ENCODE peak calls at places on chromosomes 5 and 9, in five cellular contexts. Z, B, W, L and C are unnamed samples.

GRCh38 chr5:62130107-62130506 is 175.9 kb upstream of the KIF2A start:
- DNase-seq in Z (no peak), B (no peak), W (no peak), L (no peak), C (no peak)

GRCh38 chr5:63125862-63126261 is 547.2 kb downstream of the LRRC70 start:
- DNase-seq in Z (peak), B (no peak), W (no peak), L (no peak), C (no peak)

GRCh38 chr5:93675458-93676450 is 65.6 kb downstream of the POU5F2 start:
- DNase-seq in Z (no peak), B (no peak), W (no peak), L (no peak), C (no peak)

GRCh38 chr5:91486638-91487037 is 103.5 kb upstream of the ARRDC3 start:
- DNase-seq in Z (peak), B (no peak), W (no peak), L (no peak), C (no peak)

GRCh38 chr5:132965120-132965519 is 1.7 kb upstream of the AFF4 start:
- DNase-seq in Z (no peak), B (no peak), W (no peak), L (no peak), C (no peak)

GRCh38 chr9:93824386-93825294 is 130.5 kb downstream of the BARX1 start:
- DNase-seq in Z (no peak), B (no peak), W (no peak), L (no peak), C (no peak)

GRCh38 chr5:39494099-39494498 is 69.3 kb upstream of the DAB2 start:
- DNase-seq in Z (no peak), B (no peak), W (no peak), L (no peak), C (no peak)

GRCh38 chr9:35649431-35650340 is 1.0 kb downstream of the SIT1 start:
- DNase-seq in Z (no peak), B (no peak), W (no peak), L (no peak), C (no peak)

GRCh38 chr9:87250205-87250604 is 247.5 kb upstream of the DAPK1 start:
- DNase-seq in Z (no peak), B (no peak), W (no peak), L (no peak), C (peak)

GRCh38 chr5:149627070-149627469 is 45.8 kb downstream of the ARHGEF37 start:
- DNase-seq in Z (no peak), B (no peak), W (no peak), L (no peak), C (no peak)

GRCh38 chr5:17292434-17293015 is 75.1 kb downstream of the BASP1 start:
- DNase-seq in Z (no peak), B (no peak), W (no peak), L (no peak), C (no peak)

GRCh38 chr5:100644206-100644605 is 109.0 kb downstream of the FAM174A start:
- DNase-seq in Z (no peak), B (no peak), W (no peak), L (no peak), C (no peak)

GRCh38 chr5:39005566-39006232 is 68.5 kb downstream of the RICTOR start:
- DNase-seq in Z (peak), B (no peak), W (no peak), L (no peak), C (no peak)

GRCh38 chr9:37921546-37922300 is 17.8 kb upstream of the SLC25A51 start:
- DNase-seq in Z (no peak), B (no peak), W (no peak), L (no peak), C (no peak)

GRCh38 chr9:23162789-23163188 is 663.3 kb downstream of the ELAVL2 start:
- DNase-seq in Z (no peak), B (no peak), W (no peak), L (no peak), C (no peak)

GRCh38 chr9:16715404-16715803 is 155.1 kb downstream of the BNC2 start:
- DNase-seq in Z (no peak), B (no peak), W (no peak), L (no peak), C (no peak)

GRCh38 chr9:122179690-122180074 is 20.0 kb downstream of the MORN5 start:
- DNase-seq in Z (no peak), B (no peak), W (no peak), L (no peak), C (no peak)

DNA sequence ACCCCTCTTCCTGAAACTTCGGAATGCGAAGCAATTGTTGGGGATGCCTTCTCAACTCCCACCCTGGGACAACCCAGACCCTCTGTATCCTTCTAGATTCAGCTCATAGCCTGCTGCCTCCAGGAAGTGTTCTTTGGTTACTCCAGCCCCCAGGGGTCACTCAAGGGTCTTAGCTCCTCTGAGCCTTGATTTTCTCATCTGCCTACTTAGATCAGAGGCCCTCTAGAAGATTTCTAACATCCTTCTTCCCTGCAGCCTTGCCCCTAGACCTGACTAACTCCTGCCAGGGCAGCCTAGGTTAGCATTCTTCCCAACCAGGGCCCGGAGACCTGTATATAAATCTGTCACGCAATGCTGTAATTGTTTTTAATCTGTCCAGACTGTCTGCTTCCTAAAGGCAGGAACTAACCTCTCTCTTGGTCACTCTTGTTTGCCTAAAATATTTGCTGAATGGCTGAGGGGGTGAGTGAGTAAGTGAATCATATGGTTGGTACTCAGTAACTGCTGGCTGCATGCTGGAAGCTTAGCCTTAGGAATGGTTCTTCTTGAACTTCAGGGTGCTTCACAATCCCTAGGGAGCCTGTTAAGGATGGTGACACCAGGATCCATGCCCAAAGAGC is 8.2 kb downstream of the GALNT10 start:
- DNase-seq in Z (peak), B (no peak), W (no peak), L (no peak), C (no peak)
- TF ChIP-seq POLR2A in Z (no peak), B (no peak), W (no peak), L (no peak), C (no peak)

DNA sequence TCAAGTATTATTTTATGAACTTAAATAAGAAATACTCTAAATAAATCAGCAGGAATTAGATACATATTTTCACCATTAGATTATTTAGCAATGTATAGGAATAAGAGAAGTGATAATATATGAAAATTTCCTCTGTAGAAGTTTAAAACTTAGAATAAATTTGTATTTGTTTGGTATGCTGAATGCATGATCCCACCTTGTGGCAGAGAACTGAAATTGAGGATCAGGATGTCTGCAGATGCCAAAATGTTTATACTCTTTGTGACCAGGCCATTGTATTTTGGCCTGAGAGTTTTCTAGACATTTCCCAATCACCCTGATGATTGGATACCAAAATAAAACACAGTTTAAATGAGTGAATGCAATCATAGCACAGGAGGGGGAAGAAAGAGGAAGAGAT is 6.3 kb downstream of the TYRP1 start:
- DNase-seq in Z (no peak), B (no peak), W (no peak), L (no peak), C (no peak)
- TF ChIP-seq CTCF in Z (no peak), B (no peak), W (no peak), L (no peak), C (no peak)

GRCh38 chr9:116944714-116945534 is 257.8 kb downstream of the TRIM32 start:
- DNase-seq in Z (no peak), B (no peak), W (no peak), L (no peak), C (no peak)
- H3K27ac ChIP-seq in Z (no peak), B (no peak), W (no peak), L (no peak), C (no peak)

DNA sequence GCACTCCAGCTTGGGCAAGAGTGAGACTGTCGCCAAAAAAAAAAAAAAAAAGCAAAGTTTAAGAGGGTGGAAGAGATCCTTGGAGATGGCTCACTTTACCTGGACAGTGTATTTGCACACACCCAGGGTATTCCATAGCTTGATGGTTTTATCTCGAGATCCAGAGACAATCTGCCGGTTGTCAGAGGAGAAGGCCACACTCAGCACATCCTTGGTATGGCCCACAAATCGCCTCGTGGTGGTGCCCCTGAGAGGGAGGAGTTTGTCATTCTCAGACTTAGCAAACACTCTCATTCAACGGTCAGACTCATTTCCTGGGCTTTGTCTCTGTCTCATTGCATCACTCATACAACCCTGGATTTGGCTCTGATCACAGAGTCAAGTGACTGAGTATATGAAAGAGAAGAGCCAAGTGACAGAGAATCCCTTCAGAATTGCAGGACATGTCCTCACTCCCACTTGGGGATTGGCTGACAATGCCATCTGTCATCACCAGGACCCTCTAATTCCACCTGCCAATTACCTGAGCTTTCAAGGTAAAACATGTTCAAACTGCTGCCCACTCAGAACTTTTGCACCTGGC is 2.2 kb downstream of the RACK1 start:
- DNase-seq in Z (no peak), B (no peak), W (no peak), L (no peak), C (no peak)
- TF ChIP-seq POLR2A in Z (no peak), B (no peak), W (no peak), L (no peak), C (no peak)

GRCh38 chr5:171162602-171163001 is 146.4 kb upstream of the TLX3 start:
- DNase-seq in Z (peak), B (no peak), W (no peak), L (no peak), C (no peak)
- TF ChIP-seq CTCF in Z (peak), B (no peak), W (no peak), L (no peak), C (no peak)

GRCh38 chr5:176532795-176533194 is 4.4 kb downstream of the RNF44 start:
- DNase-seq in Z (no peak), B (no peak), W (no peak), L (no peak), C (no peak)

GRCh38 chr5:176531902-176532493 is 5.2 kb downstream of the RNF44 start:
- DNase-seq in Z (no peak), B (no peak), W (no peak), L (no peak), C (no peak)

GRCh38 chr5:176530406-176530982 is 6.7 kb downstream of the RNF44 start:
- DNase-seq in Z (no peak), B (no peak), W (no peak), L (no peak), C (no peak)

GRCh38 chr5:176529824-176530195 is 7.4 kb downstream of the RNF44 start:
- DNase-seq in Z (no peak), B (no peak), W (no peak), L (no peak), C (no peak)

GRCh38 chr5:176530983-176531901 is 6.0 kb downstream of the RNF44 start:
- DNase-seq in Z (no peak), B (no peak), W (no peak), L (no peak), C (peak)
- H3K27ac ChIP-seq in Z (no peak), B (no peak), W (no peak), L (no peak), C (no peak)

GRCh38 chr5:27463446-27464149 is 425.2 kb upstream of the CDH9 start:
- DNase-seq in Z (no peak), B (no peak), W (no peak), L (no peak), C (no peak)
- TF ChIP-seq POLR2A in Z (no peak), B (no peak), W (no peak), L (no peak), C (no peak)

GRCh38 chr9:549425-549997 is 292.0 kb upstream of the DMRT1 start:
- DNase-seq in Z (no peak), B (no peak), W (no peak), L (no peak), C (no peak)
- TF ChIP-seq CTCF in Z (no peak), B (no peak), W (no peak), L (no peak), C (no peak)

GRCh38 chr5:41788800-41789395 is 81.3 kb downstream of the OXCT1 start:
- DNase-seq in Z (no peak), B (no peak), W (no peak), L (no peak), C (no peak)

GRCh38 chr5:41790038-41790776 is 80.0 kb downstream of the OXCT1 start:
- DNase-seq in Z (no peak), B (no peak), W (no peak), L (no peak), C (no peak)

GRCh38 chr5:41789434-41789833 is 80.8 kb downstream of the OXCT1 start:
- DNase-seq in Z (no peak), B (no peak), W (no peak), L (no peak), C (no peak)

GRCh38 chr5:41787257-41787656 is 83.0 kb downstream of the OXCT1 start:
- DNase-seq in Z (no peak), B (no peak), W (no peak), L (no peak), C (no peak)

DNA sequence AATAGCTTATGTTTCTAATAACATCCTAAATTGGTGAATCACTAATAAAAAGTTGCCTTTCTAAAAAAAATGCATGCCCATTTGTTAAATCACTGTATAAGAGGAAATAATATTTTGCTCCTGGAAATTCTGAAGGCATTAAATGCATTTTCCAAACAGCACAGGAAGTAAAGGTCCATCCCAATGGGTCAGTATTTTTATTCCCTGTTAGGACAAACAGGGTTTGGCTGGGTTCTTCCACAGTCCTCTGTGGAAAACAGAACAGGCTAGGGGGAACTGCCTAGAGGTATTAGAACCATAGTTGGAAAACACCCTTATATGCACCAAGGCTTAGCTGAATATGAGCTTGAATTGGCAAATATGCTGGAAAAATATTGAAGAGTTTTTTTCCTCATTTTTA is 85.2 kb downstream of the OXCT1 start:
- DNase-seq in Z (no peak), B (no peak), W (no peak), L (no peak), C (no peak)
- H3K27ac ChIP-seq in Z (no peak), B (no peak), W (no peak), L (no peak), C (no peak)